ENCODE peak calls at places on chromosomes 16 and 17, in six cellular contexts. One of them, this sample, is unnamed.

GRCh38 chr17:41913798-41914197 is 5.0 kb downstream of the ACLY start:
- DNase-seq in fibroblast of pulmonary artery: no peak
- DNase-seq in NCI-H2029: no peak
- DNase-seq in midbrain: no peak
- DNase-seq in DMS153: no peak
- DNase-seq in MCF 10A: no peak
- DNase-seq in this sample: no peak

GRCh38 chr17:74758846-74759163 is 10.4 kb downstream of the NHERF1 start:
- DNase-seq in midbrain: no peak
- DNase-seq in DMS153: no peak
- DNase-seq in fibroblast of pulmonary artery: no peak
- DNase-seq in MCF 10A: peak; percentile 77
- DNase-seq in NCI-H2029: no peak
- DNase-seq in this sample: no peak

GRCh38 chr17:70739046-70739445 is 569.7 kb downstream of the KCNJ2 start:
- DNase-seq in MCF 10A: no peak
- DNase-seq in NCI-H2029: no peak
- DNase-seq in midbrain: no peak
- DNase-seq in fibroblast of pulmonary artery: no peak
- DNase-seq in DMS153: no peak
- DNase-seq in this sample: no peak

GRCh38 chr17:7384489-7385081 is 3.7 kb downstream of the TNK1 start:
- DNase-seq in NCI-H2029: no peak
- DNase-seq in DMS153: no peak
- DNase-seq in MCF 10A: no peak
- DNase-seq in midbrain: no peak
- DNase-seq in fibroblast of pulmonary artery: no peak
- DNase-seq in this sample: no peak

GRCh38 chr17:2239882-2240430 is 63.6 kb downstream of the SMG6 start:
- DNase-seq in NCI-H2029: no peak
- DNase-seq in MCF 10A: peak; percentile 85
- DNase-seq in DMS153: no peak
- DNase-seq in fibroblast of pulmonary artery: peak; percentile 89
- DNase-seq in midbrain: no peak
- DNase-seq in this sample: no peak

GRCh38 chr17:32253117-32253611 is 12.5 kb upstream of the RHBDL3 start:
- DNase-seq in NCI-H2029: peak; percentile 28
- DNase-seq in fibroblast of pulmonary artery: peak; percentile 80
- DNase-seq in midbrain: peak; percentile 78
- DNase-seq in DMS153: peak; percentile 9
- DNase-seq in MCF 10A: peak; percentile 82
- DNase-seq in this sample: peak; percentile 87

GRCh38 chr16:8716592-8716991 is 42.2 kb downstream of the ABAT start:
- DNase-seq in fibroblast of pulmonary artery: no peak
- DNase-seq in midbrain: no peak
- DNase-seq in NCI-H2029: no peak
- DNase-seq in DMS153: peak; percentile 65
- DNase-seq in MCF 10A: peak; percentile 84
- DNase-seq in this sample: no peak

GRCh38 chr17:41837761-41838538 is at the start of gene KLHL10:
- DNase-seq in midbrain: no peak
- DNase-seq in DMS153: no peak
- DNase-seq in MCF 10A: no peak
- DNase-seq in fibroblast of pulmonary artery: peak; percentile 20
- DNase-seq in NCI-H2029: no peak
- DNase-seq in this sample: no peak

GRCh38 chr16:29820730-29821662 is 734 bp downstream of the MVP start:
- DNase-seq in DMS153: peak; percentile 16
- DNase-seq in NCI-H2029: no peak
- DNase-seq in midbrain: no peak
- DNase-seq in fibroblast of pulmonary artery: peak; percentile 23
- DNase-seq in MCF 10A: peak; percentile 66
- DNase-seq in this sample: peak; percentile 71

GRCh38 chr16:89749637-89750036 is 28.3 kb downstream of the ZNF276 start:
- DNase-seq in DMS153: no peak
- DNase-seq in MCF 10A: no peak
- DNase-seq in midbrain: no peak
- DNase-seq in fibroblast of pulmonary artery: no peak
- DNase-seq in NCI-H2029: no peak
- DNase-seq in this sample: no peak

GRCh38 chr16:27641260-27641659 is 91.3 kb downstream of the KATNIP start:
- DNase-seq in DMS153: no peak
- DNase-seq in NCI-H2029: no peak
- DNase-seq in MCF 10A: no peak
- DNase-seq in midbrain: no peak
- DNase-seq in fibroblast of pulmonary artery: no peak
- DNase-seq in this sample: no peak

GRCh38 chr16:52573365-52574104 is 26.6 kb upstream of the TOX3 start:
- DNase-seq in midbrain: no peak
- DNase-seq in MCF 10A: no peak
- DNase-seq in DMS153: peak; percentile 77
- DNase-seq in fibroblast of pulmonary artery: no peak
- DNase-seq in NCI-H2029: no peak
- DNase-seq in this sample: peak; percentile 48

GRCh38 chr16:89658221-89658879 is 714 bp downstream of the SPATA33 start:
- DNase-seq in NCI-H2029: no peak
- DNase-seq in fibroblast of pulmonary artery: peak; percentile 4
- DNase-seq in DMS153: no peak
- DNase-seq in MCF 10A: no peak
- DNase-seq in midbrain: no peak
- DNase-seq in this sample: no peak

GRCh38 chr16:72179592-72179991 is 7.6 kb upstream of the PMFBP1 start:
- DNase-seq in fibroblast of pulmonary artery: no peak
- DNase-seq in NCI-H2029: no peak
- DNase-seq in DMS153: peak; percentile 23
- DNase-seq in midbrain: no peak
- DNase-seq in MCF 10A: no peak
- DNase-seq in this sample: no peak

GRCh38 chr17:77140878-77141767 is at the start of gene SEC14L1:
- DNase-seq in DMS153: no peak
- DNase-seq in fibroblast of pulmonary artery: peak; percentile 54
- DNase-seq in NCI-H2029: no peak
- DNase-seq in midbrain: no peak
- DNase-seq in MCF 10A: peak; percentile 39
- DNase-seq in this sample: peak; percentile 78

GRCh38 chr17:59786536-59787319 is 79.3 kb downstream of the VMP1 start:
- DNase-seq in MCF 10A: peak; percentile 99
- DNase-seq in NCI-H2029: peak; percentile 66
- DNase-seq in fibroblast of pulmonary artery: peak; percentile 100
- DNase-seq in midbrain: peak; percentile 18
- DNase-seq in DMS153: peak; percentile 95
- DNase-seq in this sample: peak; percentile 68

GRCh38 chr17:48624544-48625501 is 1.3 kb downstream of the HOXB9 start:
- DNase-seq in MCF 10A: no peak
- DNase-seq in fibroblast of pulmonary artery: no peak
- DNase-seq in NCI-H2029: no peak
- DNase-seq in midbrain: no peak
- DNase-seq in DMS153: no peak
- DNase-seq in this sample: peak; percentile 62

GRCh38 chr17:5283531-5284315 is 1.6 kb downstream of the RABEP1 start:
- DNase-seq in midbrain: no peak
- DNase-seq in NCI-H2029: no peak
- DNase-seq in fibroblast of pulmonary artery: peak; percentile 7
- DNase-seq in MCF 10A: peak; percentile 15
- DNase-seq in DMS153: no peak
- DNase-seq in this sample: no peak

GRCh38 chr16:53067675-53068074 is 12.9 kb downstream of the CHD9 start:
- DNase-seq in MCF 10A: no peak
- DNase-seq in DMS153: no peak
- DNase-seq in fibroblast of pulmonary artery: no peak
- DNase-seq in NCI-H2029: no peak
- DNase-seq in midbrain: no peak
- DNase-seq in this sample: no peak

GRCh38 chr17:40963838-40964237 is 2.9 kb downstream of the KRT39 start:
- DNase-seq in fibroblast of pulmonary artery: peak; percentile 20
- DNase-seq in DMS153: no peak
- DNase-seq in MCF 10A: peak; percentile 69
- DNase-seq in NCI-H2029: no peak
- DNase-seq in midbrain: no peak
- DNase-seq in this sample: no peak

GRCh38 chr16:49830873-49831272 is 25.0 kb downstream of the ZNF423 start:
- DNase-seq in DMS153: no peak
- DNase-seq in midbrain: no peak
- DNase-seq in MCF 10A: no peak
- DNase-seq in NCI-H2029: no peak
- DNase-seq in fibroblast of pulmonary artery: no peak
- DNase-seq in this sample: no peak

GRCh38 chr17:83161298-83162034 is 82.1 kb downstream of the METRNL start:
- DNase-seq in NCI-H2029: no peak
- DNase-seq in fibroblast of pulmonary artery: no peak
- DNase-seq in MCF 10A: no peak
- DNase-seq in DMS153: no peak
- DNase-seq in midbrain: no peak
- DNase-seq in this sample: no peak

GRCh38 chr16:27204232-27204915 is 1.0 kb downstream of the KDM8 start:
- DNase-seq in midbrain: peak; percentile 56
- DNase-seq in fibroblast of pulmonary artery: no peak
- DNase-seq in DMS153: no peak
- DNase-seq in NCI-H2029: peak; percentile 55
- DNase-seq in MCF 10A: no peak
- DNase-seq in this sample: no peak

GRCh38 chr17:81960130-81960958 is 643 bp downstream of the NOTUM start:
- DNase-seq in NCI-H2029: no peak
- DNase-seq in DMS153: no peak
- DNase-seq in fibroblast of pulmonary artery: no peak
- DNase-seq in midbrain: no peak
- DNase-seq in MCF 10A: no peak
- DNase-seq in this sample: no peak